ENCODE peak calls at places on chromosome 15, in five cellular contexts. Q, Y, M, E and W are unnamed samples.

GRCh38 chr15:79172801-79173460 is 82.4 kb upstream of the RASGRF1 start:
- DNase-seq in Q (no peak), Y (no peak), M (no peak), E (no peak), W (no peak)

GRCh38 chr15:70140543-70141375 is 43.0 kb upstream of the TLE3 start:
- DNase-seq in Q (peak; percentile 67), Y (peak; percentile 75), M (peak; percentile 75), E (no peak), W (no peak)

GRCh38 chr15:22263738-22264137 is 183.4 kb downstream of the OR4M2 start:
- DNase-seq in Q (no peak), Y (no peak), M (no peak), E (no peak), W (no peak)

GRCh38 chr15:62809106-62809967 is 233.2 kb upstream of the TPM1 start:
- DNase-seq in Q (no peak), Y (no peak), M (no peak), E (no peak), W (no peak)

GRCh38 chr15:72197460-72198409 is at the start of gene GRAMD2A:
- DNase-seq in Q (no peak), Y (peak; percentile 72), M (no peak), E (no peak), W (peak; percentile 26)

GRCh38 chr15:66617137-66618090 is 51.6 kb upstream of the LCTL start:
- DNase-seq in Q (peak; percentile 93), Y (peak; percentile 85), M (peak; percentile 89), E (no peak), W (peak; percentile 39)

GRCh38 chr15:83845230-83845629 is 191.3 kb downstream of the ADAMTSL3 start:
- DNase-seq in Q (no peak), Y (no peak), M (peak; percentile 37), E (no peak), W (no peak)

GRCh38 chr15:83784975-83785374 is 131.1 kb downstream of the ADAMTSL3 start:
- DNase-seq in Q (no peak), Y (no peak), M (no peak), E (no peak), W (no peak)

GRCh38 chr15:83837946-83838571 is 184.1 kb downstream of the ADAMTSL3 start:
- DNase-seq in Q (peak; percentile 57), Y (peak; percentile 52), M (peak; percentile 46), E (peak; percentile 55), W (peak; percentile 44)

GRCh38 chr15:62391565-62392262 is 226.6 kb upstream of the C2CD4B start:
- DNase-seq in Q (peak; percentile 73), Y (peak; percentile 53), M (peak; percentile 37), E (peak; percentile 55), W (peak; percentile 59)

GRCh38 chr15:38535451-38536200 is 29.0 kb downstream of the RASGRP1 start:
- DNase-seq in Q (no peak), Y (no peak), M (no peak), E (no peak), W (no peak)

GRCh38 chr15:31344824-31345605 is 18.4 kb downstream of the KLF13 start:
- DNase-seq in Q (no peak), Y (peak; percentile 71), M (no peak), E (no peak), W (no peak)

GRCh38 chr15:42064271-42064670 is 30.1 kb downstream of the PLA2G4D start:
- DNase-seq in Q (no peak), Y (no peak), M (no peak), E (no peak), W (no peak)

GRCh38 chr15:68578175-68578959 is 426 bp upstream of the CORO2B start:
- DNase-seq in Q (peak; percentile 85), Y (peak; percentile 72), M (peak; percentile 49), E (no peak), W (no peak)

GRCh38 chr15:92277776-92278175 is 115.9 kb upstream of the ST8SIA2 start:
- DNase-seq in Q (no peak), Y (peak; percentile 47), M (peak; percentile 30), E (peak; percentile 42), W (peak; percentile 55)

GRCh38 chr15:65300924-65301441 is 3.5 kb upstream of the RNU5B-1 start:
- DNase-seq in Q (no peak), Y (no peak), M (no peak), E (no peak), W (no peak)

GRCh38 chr15:77966540-77967290 is 110.8 kb downstream of the TBC1D2B start:
- DNase-seq in Q (no peak), Y (no peak), M (peak; percentile 71), E (peak; percentile 92), W (peak; percentile 80)

GRCh38 chr15:100763764-100764750 is 115.6 kb upstream of the ALDH1A3 start:
- DNase-seq in Q (no peak), Y (no peak), M (no peak), E (no peak), W (peak; percentile 93)

GRCh38 chr15:43531018-43531667 is 13.7 kb downstream of the MAP1A start:
- DNase-seq in Q (no peak), Y (no peak), M (no peak), E (no peak), W (no peak)

GRCh38 chr15:72168131-72168825 is 29.3 kb downstream of the GRAMD2A start:
- DNase-seq in Q (peak; percentile 49), Y (no peak), M (peak; percentile 42), E (no peak), W (peak; percentile 28)

DNA sequence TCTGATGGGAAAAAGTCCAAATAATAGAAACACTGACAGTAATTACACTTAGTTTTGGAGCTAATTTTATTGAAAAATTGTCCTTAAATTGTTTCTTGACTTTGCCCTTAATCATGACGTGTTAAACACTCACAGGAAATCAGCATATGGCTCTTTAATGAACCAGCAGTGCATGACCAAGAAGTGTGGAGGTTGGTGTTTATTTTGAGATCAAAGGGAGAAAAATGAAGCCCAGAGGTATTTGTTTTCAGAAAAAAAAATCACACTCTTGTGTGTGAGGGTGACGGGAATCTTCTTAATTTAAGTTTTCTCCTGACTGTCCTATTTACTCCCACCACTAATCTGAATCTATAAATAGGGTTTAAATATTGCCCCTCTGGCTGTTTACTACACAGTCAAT is 28.8 kb upstream of the SYNM start:
- DNase-seq in Q (no peak), Y (no peak), M (no peak), E (no peak), W (no peak)
- H3K4me3 ChIP-seq in Q (peak overlapping the region; percentile 70), Y (no peak overlapping the region), M (peak overlapping the region; percentile 54), E (peak overlapping the region; percentile 8), W (peak overlapping the region; percentile 50)

GRCh38 chr15:57038040-57038439 is 119.6 kb downstream of the TCF12 start:
- DNase-seq in Q (no peak), Y (no peak), M (no peak), E (no peak), W (no peak)

GRCh38 chr15:57035664-57036063 is 117.2 kb downstream of the TCF12 start:
- DNase-seq in Q (no peak), Y (no peak), M (no peak), E (no peak), W (no peak)

GRCh38 chr15:57036352-57036751 is 117.9 kb downstream of the TCF12 start:
- DNase-seq in Q (no peak), Y (no peak), M (no peak), E (no peak), W (no peak)

GRCh38 chr15:57038496-57038895 is 120.1 kb downstream of the TCF12 start:
- DNase-seq in Q (no peak), Y (no peak), M (no peak), E (no peak), W (no peak)

DNA sequence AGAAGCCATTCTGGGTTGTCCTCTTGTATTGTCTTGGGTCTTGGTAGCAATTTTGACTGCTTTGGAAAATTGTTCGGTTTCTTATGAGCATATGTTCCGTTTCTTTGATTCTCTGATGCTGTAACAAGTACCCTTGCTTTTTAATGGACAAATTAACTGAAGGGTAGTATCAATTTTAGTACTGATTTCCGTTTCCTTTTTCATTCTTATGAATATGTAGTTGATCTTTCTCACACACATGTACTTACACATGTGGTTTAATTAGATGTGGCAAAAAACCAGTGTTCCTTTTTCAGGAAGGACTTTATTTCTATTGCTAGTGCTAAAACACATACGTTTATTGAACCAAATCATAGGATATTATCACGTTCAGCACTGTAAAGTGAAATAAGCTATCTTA is 119.1 kb downstream of the TCF12 start:
- DNase-seq in Q (no peak), Y (no peak), M (no peak), E (no peak), W (no peak)
- H3K4me3 ChIP-seq in Q (no peak overlapping the region), Y (no peak overlapping the region), M (no peak overlapping the region), E (no peak overlapping the region), W (no peak overlapping the region)

GRCh38 chr15:88469321-88469720 is 1.8 kb downstream of the MRPS11 start:
- DNase-seq in Q (no peak), Y (no peak), M (no peak), E (no peak), W (no peak)

GRCh38 chr15:88467935-88468528 is 524 bp downstream of the MRPS11 start:
- DNase-seq in Q (no peak), Y (no peak), M (peak; percentile 52), E (no peak), W (peak; percentile 67)

GRCh38 chr15:88467073-88467934 is at the start of the genes MRPL46 and MRPS11:
- DNase-seq in Q (peak; percentile 92), Y (peak; percentile 92), M (peak; percentile 90), E (peak; percentile 91), W (peak; percentile 89)

GRCh38 chr15:88463870-88464532 is 3.2 kb downstream of the MRPL46 start:
- DNase-seq in Q (no peak), Y (no peak), M (no peak), E (no peak), W (no peak)

DNA sequence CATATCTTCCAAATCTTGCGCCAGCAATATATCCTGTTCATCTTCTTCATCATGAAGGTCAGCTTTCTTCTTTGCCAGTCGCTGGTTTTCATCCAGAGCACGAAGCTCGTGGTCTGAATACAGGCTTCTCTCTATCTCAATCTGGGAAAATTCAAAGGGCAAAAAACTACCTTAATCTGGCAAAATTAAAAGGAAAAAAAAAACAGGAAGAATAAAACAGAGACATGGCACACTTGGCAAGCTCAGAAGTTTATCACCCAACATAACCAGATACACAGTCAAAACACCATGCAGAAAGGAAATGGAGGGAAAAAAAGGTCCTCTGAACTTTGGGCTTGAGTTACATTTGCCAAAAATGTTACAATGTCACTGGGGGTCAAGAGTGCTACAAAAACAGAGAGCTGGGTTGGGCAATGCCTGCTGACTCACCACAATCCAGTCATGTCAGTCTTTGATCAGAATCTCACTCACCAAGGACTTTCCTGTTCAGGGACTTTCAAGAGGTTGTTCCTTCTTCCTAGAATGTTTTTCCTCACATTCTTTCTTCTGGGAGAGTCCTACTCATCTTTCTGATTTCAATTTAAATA is 1.5 kb downstream of the MRPL46 start:
- DNase-seq in Q (no peak), Y (no peak), M (peak; percentile 81), E (no peak), W (no peak)
- H3K4me3 ChIP-seq in Q (no peak overlapping the region), Y (peak overlapping the region; percentile 93), M (peak overlapping the region; percentile 86), E (peak overlapping the region; percentile 73), W (no peak overlapping the region)

DNA sequence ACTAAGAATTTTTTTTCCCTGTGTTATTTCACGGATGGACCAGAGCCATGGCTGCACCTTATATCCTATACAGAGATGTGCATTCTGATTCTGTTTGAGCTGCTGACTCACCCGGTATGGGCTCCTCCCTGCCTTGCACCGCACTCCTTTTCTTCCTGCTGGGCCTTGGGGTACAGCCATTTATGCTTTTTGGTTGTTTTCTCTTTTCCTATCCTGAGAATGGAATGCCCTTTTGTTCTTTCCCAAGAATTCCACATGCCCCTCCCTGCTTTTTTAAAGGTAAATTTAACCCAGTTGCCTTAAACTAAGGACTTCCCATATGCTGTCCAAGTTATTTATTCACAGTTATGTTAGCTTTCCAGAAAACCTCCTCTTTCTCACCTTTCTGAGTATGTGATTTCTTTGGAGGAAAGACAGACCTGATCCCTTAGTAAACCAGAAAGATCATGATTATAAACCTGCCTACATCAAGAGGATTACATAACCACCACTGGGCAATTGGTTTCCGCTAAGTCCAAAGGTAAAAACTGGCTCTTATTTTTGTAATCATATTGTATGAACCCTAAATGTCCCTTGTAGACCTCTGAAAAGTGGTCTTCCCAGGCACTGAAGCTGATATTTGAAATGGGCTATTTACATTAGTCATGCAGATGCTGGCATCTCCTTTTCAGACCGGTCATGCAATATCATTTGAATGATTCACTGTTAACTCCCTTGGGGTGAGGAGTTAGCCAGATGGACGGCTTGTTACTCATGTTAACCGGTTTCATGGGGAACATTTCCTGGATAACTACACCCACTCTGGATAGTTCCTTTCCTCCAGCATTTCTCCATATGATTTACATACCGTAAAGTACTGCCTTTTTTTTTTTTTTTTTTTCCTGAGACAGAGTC is 45.5 kb downstream of the TMOD3 start:
- DNase-seq in Q (no peak), Y (no peak), M (peak; percentile 41), E (peak; percentile 85), W (peak; percentile 53)
- H3K4me3 ChIP-seq in Q (no peak overlapping the region), Y (no peak overlapping the region), M (no peak overlapping the region), E (peak overlapping the region; percentile 25), W (no peak overlapping the region)